ENCODE peak calls at places on chromosomes 4 and X, in eight cellular contexts. One of them, this sample, is unnamed.

GRCh38 chrX:134990475-134991473 is at the start of gene SMIM10:
- DNase-seq in amygdala: no peak
- DNase-seq in coronary artery: peak
- DNase-seq in COR-L47: no peak
- DNase-seq in MCF 10A: peak
- DNase-seq in posterior vena cava: peak
- DNase-seq in omental fat pad: peak
- DNase-seq in stimulated activated CD4-positive, alpha-beta T cell treated with anti-CD3 and anti-CD28 coated beads, Interleukin-2, amount 100 ng/mL, for 4 hours: no peak
- DNase-seq in this sample: no peak

GRCh38 chr4:84971319-84971932 is 4.9 kb upstream of the WDFY3 start:
- DNase-seq in COR-L47: peak
- DNase-seq in stimulated activated CD4-positive, alpha-beta T cell treated with anti-CD3 and anti-CD28 coated beads, Interleukin-2, amount 100 ng/mL, for 4 hours: no peak
- DNase-seq in MCF 10A: peak
- DNase-seq in omental fat pad: no peak
- DNase-seq in coronary artery: no peak
- DNase-seq in posterior vena cava: no peak
- DNase-seq in amygdala: peak
- DNase-seq in this sample: no peak

GRCh38 chrX:102154900-102155805 is 624 bp downstream of the BEX5 start:
- DNase-seq in stimulated activated CD4-positive, alpha-beta T cell treated with anti-CD3 and anti-CD28 coated beads, Interleukin-2, amount 100 ng/mL, for 4 hours: no peak
- DNase-seq in posterior vena cava: no peak
- DNase-seq in COR-L47: no peak
- DNase-seq in omental fat pad: no peak
- DNase-seq in amygdala: no peak
- DNase-seq in coronary artery: no peak
- DNase-seq in MCF 10A: no peak
- DNase-seq in this sample: no peak

GRCh38 chr4:144903953-144904711 is 193.9 kb downstream of the ANAPC10 start:
- DNase-seq in MCF 10A: peak
- DNase-seq in omental fat pad: no peak
- DNase-seq in posterior vena cava: no peak
- DNase-seq in stimulated activated CD4-positive, alpha-beta T cell treated with anti-CD3 and anti-CD28 coated beads, Interleukin-2, amount 100 ng/mL, for 4 hours: no peak
- DNase-seq in amygdala: no peak
- DNase-seq in COR-L47: no peak
- DNase-seq in coronary artery: no peak
- DNase-seq in this sample: no peak

GRCh38 chr4:120682981-120683380 is 239.5 kb downstream of the PRDM5 start:
- DNase-seq in posterior vena cava: no peak
- DNase-seq in omental fat pad: no peak
- DNase-seq in coronary artery: no peak
- DNase-seq in COR-L47: no peak
- DNase-seq in stimulated activated CD4-positive, alpha-beta T cell treated with anti-CD3 and anti-CD28 coated beads, Interleukin-2, amount 100 ng/mL, for 4 hours: no peak
- DNase-seq in amygdala: no peak
- DNase-seq in MCF 10A: no peak
- DNase-seq in this sample: no peak

GRCh38 chr4:174663254-174663653 is 141.0 kb upstream of the HPGD start:
- DNase-seq in omental fat pad: no peak
- DNase-seq in MCF 10A: peak
- DNase-seq in coronary artery: no peak
- DNase-seq in amygdala: no peak
- DNase-seq in posterior vena cava: no peak
- DNase-seq in stimulated activated CD4-positive, alpha-beta T cell treated with anti-CD3 and anti-CD28 coated beads, Interleukin-2, amount 100 ng/mL, for 4 hours: no peak
- DNase-seq in COR-L47: no peak
- DNase-seq in this sample: no peak

GRCh38 chr4:97720869-97721432 is 422.3 kb downstream of the STPG2 start:
- DNase-seq in omental fat pad: no peak
- DNase-seq in COR-L47: peak
- DNase-seq in coronary artery: no peak
- DNase-seq in posterior vena cava: no peak
- DNase-seq in amygdala: peak
- DNase-seq in MCF 10A: peak
- DNase-seq in stimulated activated CD4-positive, alpha-beta T cell treated with anti-CD3 and anti-CD28 coated beads, Interleukin-2, amount 100 ng/mL, for 4 hours: no peak
- DNase-seq in this sample: no peak

GRCh38 chr4:173040200-173040599 is 128.4 kb upstream of the GALNT7 start:
- DNase-seq in coronary artery: no peak
- DNase-seq in stimulated activated CD4-positive, alpha-beta T cell treated with anti-CD3 and anti-CD28 coated beads, Interleukin-2, amount 100 ng/mL, for 4 hours: no peak
- DNase-seq in MCF 10A: no peak
- DNase-seq in posterior vena cava: no peak
- DNase-seq in omental fat pad: no peak
- DNase-seq in COR-L47: peak
- DNase-seq in amygdala: no peak
- DNase-seq in this sample: no peak

GRCh38 chr4:185011408-185011807 is 6.9 kb upstream of the HELT start:
- DNase-seq in stimulated activated CD4-positive, alpha-beta T cell treated with anti-CD3 and anti-CD28 coated beads, Interleukin-2, amount 100 ng/mL, for 4 hours: no peak
- DNase-seq in omental fat pad: no peak
- DNase-seq in amygdala: peak
- DNase-seq in posterior vena cava: no peak
- DNase-seq in coronary artery: no peak
- DNase-seq in COR-L47: no peak
- DNase-seq in MCF 10A: peak
- DNase-seq in this sample: no peak

GRCh38 chrX:152635941-152636340 is 1.8 kb upstream of the GABRQ start:
- DNase-seq in MCF 10A: peak
- DNase-seq in stimulated activated CD4-positive, alpha-beta T cell treated with anti-CD3 and anti-CD28 coated beads, Interleukin-2, amount 100 ng/mL, for 4 hours: no peak
- DNase-seq in COR-L47: peak
- DNase-seq in posterior vena cava: no peak
- DNase-seq in coronary artery: no peak
- DNase-seq in omental fat pad: no peak
- DNase-seq in amygdala: no peak
- DNase-seq in this sample: no peak